ENCODE peak calls at places on chromosomes 16 and 17, in five cellular contexts. I is hepatocyte, D is SK-N-SH, B is HCT116, V is PC-9. M is an unnamed sample. For H3K9me2, the result is how much of the 10 kb centered on the place peaks cover.

GRCh38 chr17:9465216-9465921 is 110.3 kb downstream of the STX8 start:
- DNase-seq in B (no peak), I (no peak), V (no peak), D (no peak), M (no peak)

GRCh38 chr16:81436381-81436780 is 8.2 kb upstream of the CMIP start:
- DNase-seq in I (no peak), B (no peak), V (no peak), D (no peak), M (no peak)

GRCh38 chr16:49745434-49745833 is 110.5 kb downstream of the ZNF423 start:
- DNase-seq in D (no peak), B (no peak), V (no peak), I (no peak), M (no peak)

GRCh38 chr16:77723108-77723514 is 797 bp downstream of the NUDT7 start:
- DNase-seq in D (peak), V (no peak), I (peak), B (no peak), M (peak)

GRCh38 chr17:79214940-79215604 is 140.4 kb downstream of the ENGASE start:
- DNase-seq in V (no peak), I (no peak), D (peak), B (no peak), M (no peak)

GRCh38 chr16:657487-657886 is 8.3 kb downstream of the WDR90 start:
- DNase-seq in D (no peak), V (no peak), B (no peak), I (no peak), M (no peak)

GRCh38 chr17:5870231-5870953 is 199.8 kb upstream of the WSCD1 start:
- DNase-seq in D (no peak), I (no peak), V (no peak), B (no peak), M (no peak)

GRCh38 chr17:81173761-81174160 is 7.7 kb upstream of the AATK start:
- DNase-seq in V (no peak), I (no peak), D (no peak), B (no peak), M (no peak)

GRCh38 chr16:55944377-55944802 is 69.2 kb upstream of the CES5A start:
- DNase-seq in I (peak), D (peak), V (peak), B (peak), M (peak)

GRCh38 chr17:82930043-82930923 is 90.5 kb upstream of the ZNF750 start:
- DNase-seq in D (no peak), V (no peak), I (no peak), B (no peak), M (no peak)

GRCh38 chr17:9987779-9988585 is 82.9 kb upstream of the RCVRN start:
- DNase-seq in I (peak), D (peak), B (no peak), V (peak), M (no peak)

GRCh38 chr17:16273499-16273898 is 56.5 kb downstream of the PIGL start:
- DNase-seq in D (no peak), I (no peak), B (peak), V (no peak), M (no peak)

GRCh38 chr17:36943250-36944220 is 5.2 kb upstream of the AATF start:
- DNase-seq in I (peak), B (no peak), D (peak), V (no peak), M (no peak)

GRCh38 chr16:76670125-76670857 is 393.1 kb downstream of the CNTNAP4 start:
- DNase-seq in B (no peak), D (no peak), I (no peak), V (no peak), M (no peak)

GRCh38 chr16:73095885-73096341 is 48.0 kb upstream of the ZFHX3 start:
- DNase-seq in D (peak), V (no peak), B (no peak), I (peak), M (no peak)

GRCh38 chr17:21592774-21593173 is 99.5 kb upstream of the KCNJ18 start:
- DNase-seq in I (no peak), D (no peak), B (no peak), V (no peak), M (no peak)

GRCh38 chr17:56717471-56717870 is 116.2 kb downstream of the C17orf67 start:
- DNase-seq in V (no peak), B (no peak), I (no peak), D (no peak), M (no peak)

GRCh38 chr16:24769806-24770205 is 40.4 kb downstream of the TNRC6A start:
- DNase-seq in V (no peak), I (no peak), B (no peak), D (no peak), M (no peak)

GRCh38 chr17:32946375-32947135 is 18.6 kb downstream of the TMEM98 start:
- DNase-seq in I (no peak), V (no peak), D (no peak), B (no peak), M (no peak)

GRCh38 chr17:46979023-46979870 is at the start of gene RPRML:
- DNase-seq in I (peak), D (peak), V (peak), B (no peak), M (peak)

GRCh38 chr17:16517477-16517876 is 25.5 kb upstream of the LRRC75A start:
- DNase-seq in I (no peak), B (no peak), D (no peak), V (no peak), M (no peak)

GRCh38 chr17:82297280-82297803 is 20.1 kb downstream of the CD7 start:
- DNase-seq in V (peak), I (peak), D (peak), B (no peak), M (peak)

GRCh38 chr17:71412803-71413202 is 708.0 kb upstream of the SOX9 start:
- DNase-seq in D (no peak), V (peak), I (peak), B (peak), M (no peak)

GRCh38 chr16:31351937-31352315 is 3.0 kb upstream of the ITGAX start:
- DNase-seq in D (no peak), I (no peak), V (no peak), B (no peak), M (no peak)

GRCh38 chr16:87951550-87952538 is 610 bp downstream of the BANP start:
- DNase-seq in B (no peak), D (peak), V (no peak), I (peak), M (no peak)

GRCh38 chr16:20931066-20931465 is 30.5 kb downstream of the LYRM1 start:
- DNase-seq in B (no peak), D (no peak), V (no peak), I (no peak), M (no peak)

GRCh38 chr17:78939615-78940014 is 14.4 kb upstream of the TIMP2 start:
- DNase-seq in B (no peak), D (peak), V (no peak), I (no peak), M (no peak)

GRCh38 chr17:72183194-72183685 is 62.4 kb downstream of the SOX9 start:
- DNase-seq in D (no peak), B (no peak), I (no peak), V (no peak), M (no peak)

GRCh38 chr16:50861926-50862325 is 120.0 kb downstream of the CYLD start:
- DNase-seq in I (no peak), B (peak), D (no peak), V (no peak), M (no peak)

GRCh38 chr16:8926827-8927226 is 36.9 kb downstream of the USP7 start:
- DNase-seq in I (no peak), B (no peak), D (no peak), V (no peak), M (no peak)

GRCh38 chr17:2436516-2436915 is 35.7 kb upstream of the MNT start:
- DNase-seq in D (no peak), I (no peak), B (no peak), V (no peak), M (peak)

DNA sequence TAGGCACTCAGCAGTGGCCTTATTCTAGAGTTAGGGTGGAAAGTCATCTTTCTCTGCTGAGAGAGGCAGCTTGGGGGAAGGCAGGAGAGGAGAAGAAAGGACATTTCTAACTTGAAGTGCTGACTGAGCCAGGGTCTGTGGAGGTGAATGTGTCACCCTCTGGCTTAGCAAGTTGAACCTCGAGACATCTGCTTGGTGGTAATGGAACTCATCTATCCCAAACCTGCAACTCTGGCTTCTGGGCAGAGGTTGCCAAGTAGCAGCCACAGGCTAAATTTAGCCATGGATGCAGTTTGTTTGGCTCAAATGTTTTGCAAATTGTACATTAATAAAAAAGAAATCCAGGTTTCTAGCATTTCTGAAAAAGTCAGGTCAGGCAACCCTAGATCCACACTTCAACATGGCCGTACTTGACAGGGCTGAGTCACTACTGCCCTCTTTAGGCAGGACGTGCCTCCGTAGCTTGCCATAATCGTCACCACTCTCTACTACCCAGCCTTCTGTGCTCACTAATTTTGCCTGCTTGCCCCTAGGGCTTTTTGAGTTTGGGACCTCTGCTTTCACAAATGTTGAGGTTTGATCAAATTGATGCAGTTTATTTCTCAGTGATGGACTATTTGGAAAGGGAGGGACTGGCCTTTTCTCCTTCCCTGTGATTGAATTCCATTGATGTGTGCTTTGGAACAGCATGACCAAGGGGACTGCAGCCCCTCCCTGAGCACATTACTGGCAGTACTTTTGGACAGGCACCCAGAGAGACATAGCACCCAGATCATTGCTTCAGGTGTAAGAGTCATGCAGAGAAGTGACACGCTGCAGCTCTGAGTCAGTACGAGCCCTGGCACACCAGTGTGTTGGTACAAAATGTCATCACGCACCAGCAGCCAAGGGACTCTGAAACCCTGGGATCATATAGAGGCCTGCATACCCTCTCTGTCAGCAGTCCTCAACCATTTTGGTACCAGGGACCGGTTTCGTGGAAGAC is 5.2 kb downstream of the CDH13 start:
- DNase-seq in I (no peak), B (no peak), D (peak), V (no peak), M (no peak)
- TF ChIP-seq CTCF in I (no peak), B (peak), D (peak), V (no peak), M (no peak)

GRCh38 chr17:19369846-19370492 is 7.4 kb upstream of the B9D1 start:
- DNase-seq in D (no peak), V (no peak), I (no peak), B (no peak), M (no peak)
- H2AFZ ChIP-seq in D (no peak), V (no peak), I (no peak), B (no peak), M (no peak)

GRCh38 chr17:1076299-1076981 is 79.5 kb downstream of the TIMM22 start:
- DNase-seq in B (no peak), I (no peak), D (no peak), V (no peak), M (peak)
- H3K9me2 ChIP-seq in B (under half), I (under half), D (under half), V (under half), M (under half)

DNA sequence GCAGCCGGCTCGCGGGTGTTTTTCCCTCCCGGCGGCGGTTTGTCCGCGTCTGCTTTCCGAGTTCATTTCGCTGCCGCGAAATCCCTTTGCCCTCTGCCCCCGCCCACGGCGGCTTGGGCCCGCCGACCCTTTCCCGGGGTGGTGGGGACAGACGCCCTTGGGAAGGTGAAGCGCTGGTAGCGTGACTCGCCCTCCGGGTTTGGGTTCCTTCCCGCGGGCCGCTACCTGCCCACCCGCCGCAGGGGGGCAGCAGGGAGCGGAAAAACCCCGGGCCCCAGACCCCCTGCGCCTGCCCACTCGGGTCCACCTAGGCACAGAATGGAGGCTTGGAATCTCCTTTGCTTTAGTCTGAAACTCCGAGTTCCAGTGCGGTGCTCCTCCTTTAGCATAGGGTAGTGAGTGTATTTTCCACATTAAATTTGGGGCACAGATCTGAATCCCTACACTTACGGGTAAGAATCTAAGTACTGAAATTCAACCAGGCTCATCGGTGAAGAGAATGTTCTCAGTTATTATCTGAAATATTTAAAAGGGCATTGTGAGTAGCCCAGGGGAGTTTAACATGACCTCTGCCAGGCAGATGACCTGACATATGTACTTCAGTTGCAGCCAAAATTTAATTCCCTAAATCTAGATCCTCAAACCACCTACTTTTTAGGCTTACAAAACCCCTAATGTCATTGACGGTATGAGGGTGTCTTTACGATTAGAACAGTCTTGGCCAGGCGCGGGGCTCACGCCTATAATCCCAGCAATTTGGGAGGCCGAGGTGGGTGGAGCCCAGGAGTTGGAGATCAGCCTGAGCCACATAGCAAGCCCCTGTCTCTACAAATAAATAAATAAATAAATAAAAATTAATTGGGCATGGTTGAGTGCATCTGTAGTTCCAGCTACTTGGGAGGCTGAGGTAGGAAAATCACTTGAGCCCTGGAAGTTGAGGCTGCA is 1.0 kb downstream of the NME2 start:
- DNase-seq in B (no peak), I (peak), V (peak), D (peak), M (peak)
- TF ChIP-seq CTCF in B (peak), I (peak), V (peak), D (peak), M (peak)

GRCh38 chr16:54842743-54843423 is 87.8 kb upstream of the IRX5 start:
- DNase-seq in B (no peak), V (no peak), I (no peak), D (no peak), M (peak)
- H2AFZ ChIP-seq in B (no peak), V (no peak), I (no peak), D (no peak), M (peak)

GRCh38 chr17:76014925-76015261 is 12.2 kb downstream of the EVPL start:
- DNase-seq in I (no peak), D (peak), V (no peak), B (no peak), M (no peak)
- H3K9me2 ChIP-seq in I (under half), D (under half), V (under half), B (under half), M (under half)

GRCh38 chr17:59329558-59330313 is 1.7 kb upstream of the YPEL2 start:
- DNase-seq in D (peak), B (peak), I (peak), V (peak), M (peak)

GRCh38 chr17:59331929-59332889 is 754 bp downstream of the YPEL2 start:
- DNase-seq in D (peak), V (peak), I (peak), B (no peak), M (no peak)

GRCh38 chr17:59330314-59330942 is 1.0 kb upstream of the YPEL2 start:
- DNase-seq in B (no peak), I (peak), D (no peak), V (peak), M (peak)

GRCh38 chr17:59332890-59333377 is 1.5 kb downstream of the YPEL2 start:
- DNase-seq in B (no peak), V (no peak), I (peak), D (no peak), M (no peak)

GRCh38 chr17:59331129-59331928 is at the start of gene YPEL2:
- DNase-seq in I (peak), V (peak), D (peak), B (peak), M (peak)
- TF ChIP-seq CTCF in I (no peak), V (no peak), D (no peak), B (no peak), M (no peak)